ENCODE peak calls at places on chromosome 10, in six cellular contexts. One of them, this sample, is unnamed.

GRCh38 chr10:97508342-97508741 is 9.6 kb downstream of the UBTD1 start:
- DNase-seq in right atrium auricular region: peak; percentile 47
- DNase-seq in SJSA1: no peak
- DNase-seq in stomach: no peak
- DNase-seq in left lung: no peak
- DNase-seq in upper lobe of right lung: no peak
- DNase-seq in this sample: no peak

GRCh38 chr10:2392145-2392812 is 655.0 kb upstream of the ADARB2 start:
- DNase-seq in right atrium auricular region: no peak
- DNase-seq in SJSA1: no peak
- DNase-seq in stomach: no peak
- DNase-seq in upper lobe of right lung: no peak
- DNase-seq in left lung: no peak
- DNase-seq in this sample: no peak

GRCh38 chr10:22651276-22651980 is 63.0 kb downstream of the PIP4K2A start:
- DNase-seq in right atrium auricular region: no peak
- DNase-seq in upper lobe of right lung: peak; percentile 74
- DNase-seq in left lung: no peak
- DNase-seq in SJSA1: no peak
- DNase-seq in stomach: no peak
- DNase-seq in this sample: no peak

GRCh38 chr10:68202965-68203358 is 29.0 kb downstream of the ATOH7 start:
- DNase-seq in SJSA1: peak; percentile 71
- DNase-seq in right atrium auricular region: no peak
- DNase-seq in upper lobe of right lung: no peak
- DNase-seq in stomach: no peak
- DNase-seq in left lung: no peak
- DNase-seq in this sample: no peak

GRCh38 chr10:1050145-1050544 is 1.2 kb upstream of the IDI1 start:
- DNase-seq in stomach: no peak
- DNase-seq in upper lobe of right lung: no peak
- DNase-seq in SJSA1: no peak
- DNase-seq in right atrium auricular region: no peak
- DNase-seq in left lung: no peak
- DNase-seq in this sample: no peak

GRCh38 chr10:72702868-72703581 is 11.1 kb downstream of the MCU start:
- DNase-seq in left lung: no peak
- DNase-seq in upper lobe of right lung: no peak
- DNase-seq in right atrium auricular region: no peak
- DNase-seq in stomach: no peak
- DNase-seq in SJSA1: no peak
- DNase-seq in this sample: no peak

GRCh38 chr10:79933961-79934360 is 14.9 kb downstream of the SFTPD start:
- DNase-seq in SJSA1: no peak
- DNase-seq in left lung: no peak
- DNase-seq in right atrium auricular region: no peak
- DNase-seq in upper lobe of right lung: no peak
- DNase-seq in stomach: no peak
- DNase-seq in this sample: no peak

GRCh38 chr10:16699435-16699834 is 117.8 kb downstream of the RSU1 start:
- DNase-seq in SJSA1: no peak
- DNase-seq in stomach: no peak
- DNase-seq in left lung: no peak
- DNase-seq in right atrium auricular region: no peak
- DNase-seq in upper lobe of right lung: no peak
- DNase-seq in this sample: no peak

GRCh38 chr10:104441601-104442000 is 88.0 kb downstream of the CFAP58 start:
- DNase-seq in stomach: no peak
- DNase-seq in left lung: no peak
- DNase-seq in upper lobe of right lung: no peak
- DNase-seq in right atrium auricular region: no peak
- DNase-seq in SJSA1: no peak
- DNase-seq in this sample: peak; percentile 68

GRCh38 chr10:71326464-71326881 is 7.4 kb downstream of the SLC29A3 start:
- DNase-seq in stomach: peak; percentile 68
- DNase-seq in right atrium auricular region: no peak
- DNase-seq in upper lobe of right lung: no peak
- DNase-seq in SJSA1: no peak
- DNase-seq in left lung: no peak
- DNase-seq in this sample: no peak

GRCh38 chr10:29951441-29951931 is 107.9 kb downstream of the JCAD start:
- DNase-seq in left lung: no peak
- DNase-seq in right atrium auricular region: no peak
- DNase-seq in SJSA1: no peak
- DNase-seq in upper lobe of right lung: no peak
- DNase-seq in stomach: no peak
- DNase-seq in this sample: no peak

GRCh38 chr10:82288461-82288881 is 413.5 kb downstream of the NRG3 start:
- DNase-seq in stomach: no peak
- DNase-seq in upper lobe of right lung: no peak
- DNase-seq in left lung: no peak
- DNase-seq in right atrium auricular region: no peak
- DNase-seq in SJSA1: no peak
- DNase-seq in this sample: no peak

GRCh38 chr10:120825878-120826383 is 25.2 kb upstream of the WDR11 start:
- DNase-seq in stomach: no peak
- DNase-seq in left lung: no peak
- DNase-seq in SJSA1: no peak
- DNase-seq in upper lobe of right lung: no peak
- DNase-seq in right atrium auricular region: no peak
- DNase-seq in this sample: no peak
- H3K27ac ChIP-seq in stomach: no peak overlapping the region
- H3K27ac ChIP-seq in left lung: no peak overlapping the region
- H3K27ac ChIP-seq in SJSA1: no peak overlapping the region
- H3K27ac ChIP-seq in upper lobe of right lung: no peak overlapping the region
- H3K27ac ChIP-seq in right atrium auricular region: no peak overlapping the region
- H3K27ac ChIP-seq in this sample: no peak overlapping the region

GRCh38 chr10:73931767-73932624 is 21.1 kb downstream of the PLAU start:
- DNase-seq in left lung: no peak
- DNase-seq in upper lobe of right lung: peak; percentile 70
- DNase-seq in stomach: peak; percentile 55
- DNase-seq in SJSA1: no peak
- DNase-seq in right atrium auricular region: no peak
- DNase-seq in this sample: no peak
- H3K4me3 ChIP-seq in left lung: no peak overlapping the region
- H3K4me3 ChIP-seq in upper lobe of right lung: no peak overlapping the region
- H3K4me3 ChIP-seq in stomach: no peak overlapping the region
- H3K4me3 ChIP-seq in SJSA1: no peak overlapping the region
- H3K4me3 ChIP-seq in right atrium auricular region: no peak overlapping the region
- H3K4me3 ChIP-seq in this sample: no peak overlapping the region

GRCh38 chr10:32445036-32445435 is 904 bp upstream of the CCDC7 start:
- DNase-seq in SJSA1: no peak
- DNase-seq in left lung: no peak
- DNase-seq in upper lobe of right lung: no peak
- DNase-seq in stomach: no peak
- DNase-seq in right atrium auricular region: no peak
- DNase-seq in this sample: no peak
- H3K27ac ChIP-seq in SJSA1: peak overlapping the region; percentile 93
- H3K27ac ChIP-seq in left lung: no peak overlapping the region
- H3K27ac ChIP-seq in upper lobe of right lung: peak overlapping the region; percentile 98
- H3K27ac ChIP-seq in stomach: no peak overlapping the region
- H3K27ac ChIP-seq in right atrium auricular region: peak overlapping the region; percentile 94
- H3K27ac ChIP-seq in this sample: no peak overlapping the region

GRCh38 chr10:88045116-88045515 is 181.7 kb downstream of the PTEN start:
- DNase-seq in upper lobe of right lung: no peak
- DNase-seq in right atrium auricular region: no peak
- DNase-seq in left lung: no peak
- DNase-seq in SJSA1: no peak
- DNase-seq in stomach: no peak
- DNase-seq in this sample: no peak

GRCh38 chr10:88045544-88046415 is 182.4 kb downstream of the PTEN start:
- DNase-seq in left lung: no peak
- DNase-seq in upper lobe of right lung: no peak
- DNase-seq in right atrium auricular region: no peak
- DNase-seq in stomach: no peak
- DNase-seq in SJSA1: no peak
- DNase-seq in this sample: no peak

GRCh38 chr10:88049204-88049603 is 185.8 kb downstream of the PTEN start:
- DNase-seq in left lung: no peak
- DNase-seq in upper lobe of right lung: no peak
- DNase-seq in right atrium auricular region: no peak
- DNase-seq in SJSA1: no peak
- DNase-seq in stomach: no peak
- DNase-seq in this sample: no peak

GRCh38 chr10:88047589-88047988 is 184.2 kb downstream of the PTEN start:
- DNase-seq in SJSA1: no peak
- DNase-seq in stomach: no peak
- DNase-seq in upper lobe of right lung: no peak
- DNase-seq in right atrium auricular region: no peak
- DNase-seq in left lung: no peak
- DNase-seq in this sample: no peak

DNA sequence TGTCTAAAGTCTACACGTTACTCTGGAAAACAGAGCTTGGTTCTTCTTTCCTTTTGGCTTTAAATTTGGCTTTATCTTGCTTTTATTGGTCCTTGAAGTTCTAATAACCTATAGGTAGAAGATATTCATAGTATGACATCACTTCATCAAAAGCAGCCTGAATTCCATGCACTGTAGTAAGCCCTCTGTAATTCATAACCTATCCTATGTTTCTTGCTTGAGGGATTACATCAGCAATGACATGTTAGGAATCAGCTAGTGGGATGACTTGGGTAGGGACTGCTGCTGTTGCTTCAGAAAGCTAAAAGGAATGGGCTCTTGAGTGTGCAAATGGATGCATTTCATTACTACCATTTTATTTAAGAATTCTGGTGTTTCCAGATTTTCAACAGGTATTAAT is 184.9 kb downstream of the PTEN start:
- DNase-seq in left lung: no peak
- DNase-seq in stomach: no peak
- DNase-seq in SJSA1: no peak
- DNase-seq in right atrium auricular region: no peak
- DNase-seq in upper lobe of right lung: no peak
- DNase-seq in this sample: no peak
- H3K4me3 ChIP-seq in left lung: no peak overlapping the region
- H3K4me3 ChIP-seq in stomach: no peak overlapping the region
- H3K4me3 ChIP-seq in SJSA1: no peak overlapping the region
- H3K4me3 ChIP-seq in right atrium auricular region: no peak overlapping the region
- H3K4me3 ChIP-seq in upper lobe of right lung: no peak overlapping the region
- H3K4me3 ChIP-seq in this sample: no peak overlapping the region

GRCh38 chr10:49486738-49487137 is 52.2 kb downstream of the ERCC6 start:
- DNase-seq in left lung: no peak
- DNase-seq in stomach: no peak
- DNase-seq in SJSA1: no peak
- DNase-seq in right atrium auricular region: no peak
- DNase-seq in upper lobe of right lung: no peak
- DNase-seq in this sample: no peak
- H3K27ac ChIP-seq in left lung: no peak overlapping the region
- H3K27ac ChIP-seq in stomach: no peak overlapping the region
- H3K27ac ChIP-seq in SJSA1: no peak overlapping the region
- H3K27ac ChIP-seq in right atrium auricular region: no peak overlapping the region
- H3K27ac ChIP-seq in upper lobe of right lung: no peak overlapping the region
- H3K27ac ChIP-seq in this sample: no peak overlapping the region

GRCh38 chr10:127735723-127736221 is 1.2 kb upstream of the FOXI2 start:
- DNase-seq in upper lobe of right lung: no peak
- DNase-seq in stomach: no peak
- DNase-seq in left lung: no peak
- DNase-seq in right atrium auricular region: no peak
- DNase-seq in SJSA1: no peak
- DNase-seq in this sample: no peak
- H3K4me3 ChIP-seq in upper lobe of right lung: no peak overlapping the region
- H3K4me3 ChIP-seq in stomach: no peak overlapping the region
- H3K4me3 ChIP-seq in left lung: no peak overlapping the region
- H3K4me3 ChIP-seq in right atrium auricular region: no peak overlapping the region
- H3K4me3 ChIP-seq in SJSA1: no peak overlapping the region
- H3K4me3 ChIP-seq in this sample: no peak overlapping the region

DNA sequence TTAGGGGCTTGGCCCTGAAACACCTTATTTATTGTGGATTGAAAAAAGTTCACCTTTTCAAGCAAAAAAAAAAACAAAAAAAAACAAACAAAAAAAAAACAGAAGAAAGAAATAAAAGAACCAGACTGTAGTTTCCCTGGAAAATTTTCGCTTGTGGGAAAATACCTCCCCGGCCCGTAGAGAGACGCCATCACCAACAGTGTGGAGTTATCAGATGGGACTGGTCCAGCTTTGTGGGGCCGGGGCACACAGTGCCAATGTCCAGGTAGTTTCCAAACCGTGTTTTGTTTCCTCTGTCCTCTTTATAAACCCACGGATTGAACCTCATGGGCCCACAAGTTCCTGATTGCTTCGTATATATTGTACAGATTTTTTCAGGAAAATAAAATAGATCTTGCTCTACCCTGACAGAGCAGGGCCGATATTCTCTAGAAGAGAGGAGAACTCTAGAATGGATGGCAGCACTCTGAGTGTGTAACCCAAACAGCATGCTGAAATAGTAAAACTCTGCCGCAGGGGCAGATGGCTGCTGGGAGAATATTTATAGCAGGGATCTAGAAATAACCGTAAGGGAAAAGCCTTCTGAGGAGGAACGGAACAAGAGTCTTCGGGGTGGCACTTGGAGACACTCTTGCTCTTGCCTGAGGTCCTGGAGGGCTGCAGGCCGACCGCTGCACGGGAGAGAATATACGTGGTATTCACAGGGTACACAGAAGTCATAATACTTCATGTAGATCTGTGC is 241.0 kb downstream of the FRMD4A start:
- DNase-seq in right atrium auricular region: no peak
- DNase-seq in upper lobe of right lung: no peak
- DNase-seq in left lung: no peak
- DNase-seq in stomach: no peak
- DNase-seq in SJSA1: no peak
- DNase-seq in this sample: no peak
- H3K27ac ChIP-seq in right atrium auricular region: no peak overlapping the region
- H3K27ac ChIP-seq in upper lobe of right lung: no peak overlapping the region
- H3K27ac ChIP-seq in left lung: no peak overlapping the region
- H3K27ac ChIP-seq in stomach: no peak overlapping the region
- H3K27ac ChIP-seq in SJSA1: no peak overlapping the region
- H3K27ac ChIP-seq in this sample: no peak overlapping the region

GRCh38 chr10:69572159-69573055 is 815 bp downstream of the NEUROG3 start:
- DNase-seq in SJSA1: no peak
- DNase-seq in stomach: no peak
- DNase-seq in upper lobe of right lung: no peak
- DNase-seq in right atrium auricular region: no peak
- DNase-seq in left lung: no peak
- DNase-seq in this sample: no peak

GRCh38 chr10:69575164-69575722 is 2.0 kb upstream of the NEUROG3 start:
- DNase-seq in left lung: no peak
- DNase-seq in SJSA1: no peak
- DNase-seq in right atrium auricular region: no peak
- DNase-seq in stomach: no peak
- DNase-seq in upper lobe of right lung: no peak
- DNase-seq in this sample: no peak

GRCh38 chr10:69571618-69572158 is 1.5 kb downstream of the NEUROG3 start:
- DNase-seq in left lung: no peak
- DNase-seq in stomach: no peak
- DNase-seq in SJSA1: no peak
- DNase-seq in upper lobe of right lung: no peak
- DNase-seq in right atrium auricular region: no peak
- DNase-seq in this sample: no peak

GRCh38 chr10:69574571-69574978 is 1.4 kb upstream of the NEUROG3 start:
- DNase-seq in upper lobe of right lung: no peak
- DNase-seq in SJSA1: no peak
- DNase-seq in right atrium auricular region: no peak
- DNase-seq in stomach: no peak
- DNase-seq in left lung: no peak
- DNase-seq in this sample: no peak

GRCh38 chr10:69573056-69573806 is at the start of gene NEUROG3:
- DNase-seq in stomach: no peak
- DNase-seq in upper lobe of right lung: no peak
- DNase-seq in right atrium auricular region: no peak
- DNase-seq in SJSA1: no peak
- DNase-seq in left lung: no peak
- DNase-seq in this sample: no peak
- H3K4me3 ChIP-seq in stomach: peak within 1 kb of the TSS; percentile 14
- H3K4me3 ChIP-seq in upper lobe of right lung: peak within 1 kb of the TSS; percentile 31
- H3K4me3 ChIP-seq in right atrium auricular region: no peak within 1 kb of the TSS
- H3K4me3 ChIP-seq in SJSA1: no peak within 1 kb of the TSS
- H3K4me3 ChIP-seq in left lung: peak within 1 kb of the TSS; percentile 8
- H3K4me3 ChIP-seq in this sample: no peak within 1 kb of the TSS

This sample was measured in AG04450.